ENCODE peak calls at places on chromosomes 11 and 22, in nine cellular contexts. J is ACHN; P is ovary; L is stimulated activated CD4-positive, alpha-beta T cell treated with anti-CD3 and anti-CD28 coated beads, TNF-alpha, amount 100 ng/mL, for 48 hours; R is DMS153; A is CD4-positive, alpha-beta T cell; I is retina; S is heart left ventricle; Y is NCI-H1436. C is an unnamed sample.

GRCh38 chr22:42026705-42027104 is 28.1 kb downstream of the WBP2NL start:
- DNase-seq in Y (no peak), I (no peak), P (no peak), J (no peak), A (no peak), S (no peak), R (no peak), L (no peak), C (no peak)

GRCh38 chr22:31253949-31254348 is 38.3 kb downstream of the PIK3IP1 start:
- DNase-seq in R (peak), L (no peak), I (no peak), A (no peak), S (peak), J (no peak), Y (no peak), P (no peak), C (no peak)

GRCh38 chr11:106012744-106013143 is 9.3 kb downstream of the MSANTD4 start:
- DNase-seq in A (no peak), Y (no peak), L (no peak), I (peak), P (no peak), R (no peak), J (no peak), S (no peak), C (no peak)

GRCh38 chr11:77854838-77855237 is 33.9 kb downstream of the AAMDC start:
- DNase-seq in S (no peak), I (no peak), A (no peak), J (no peak), R (no peak), Y (no peak), L (no peak), P (no peak), C (no peak)

GRCh38 chr11:34948721-34949120 is 32.3 kb downstream of the PDHX start:
- DNase-seq in Y (no peak), I (no peak), A (no peak), R (no peak), J (no peak), L (no peak), P (no peak), S (no peak), C (no peak)

GRCh38 chr11:35276396-35276795 is 137.4 kb downstream of the CD44 start:
- DNase-seq in R (peak), A (no peak), I (no peak), S (no peak), J (peak), L (peak), Y (no peak), P (no peak), C (no peak)

GRCh38 chr11:78429667-78430066 is 12.0 kb upstream of the GAB2 start:
- DNase-seq in R (no peak), J (no peak), A (no peak), L (no peak), S (no peak), P (no peak), I (no peak), Y (no peak), C (no peak)

GRCh38 chr11:114762437-114762836 is 84.1 kb downstream of the NXPE2 start:
- DNase-seq in J (peak), L (no peak), S (peak), A (no peak), P (peak), R (no peak), Y (no peak), I (peak), C (no peak)

GRCh38 chr22:43861529-43861928 is 784 bp downstream of the SULT4A1 start:
- DNase-seq in L (no peak), R (no peak), S (no peak), P (no peak), I (no peak), J (no peak), A (no peak), Y (no peak), C (no peak)

GRCh38 chr22:19122752-19123492 is 710 bp upstream of the DGCR2 start:
- DNase-seq in Y (no peak), S (no peak), A (no peak), I (no peak), L (no peak), J (no peak), R (no peak), P (peak), C (no peak)

GRCh38 chr22:19579880-19580279 is 55.7 kb upstream of the CLDN5 start:
- DNase-seq in I (no peak), R (no peak), S (peak), P (peak), J (no peak), Y (no peak), L (no peak), A (no peak), C (no peak)